ENCODE peak calls at places on chromosomes 6 and 20, in four cellular contexts. M, Q, R and I are unnamed samples. For H3K4me1, the result is how much of the 10 kb centered on the place peaks cover.

GRCh38 chr6:157358287-157358686 is 22.7 kb upstream of the ZDHHC14 start:
- DNase-seq in R (no peak), M (no peak), Q (no peak), I (no peak)

GRCh38 chr6:1765160-1765900 is 155.6 kb downstream of the FOXC1 start:
- DNase-seq in Q (no peak), R (no peak), M (no peak), I (no peak)

GRCh38 chr20:31967830-31968249 is at the start of gene XKR7:
- DNase-seq in R (no peak), Q (no peak), M (no peak), I (no peak)

GRCh38 chr20:52484438-52484837 is 292.9 kb upstream of the ZFP64 start:
- DNase-seq in Q (no peak), M (no peak), R (peak), I (peak)

GRCh38 chr6:46276571-46277142 is 105.9 kb upstream of the ENPP5 start:
- DNase-seq in Q (no peak), M (no peak), R (no peak), I (no peak)

GRCh38 chr20:49028684-49029083 is 17.4 kb upstream of the CSE1L start:
- DNase-seq in M (no peak), Q (peak), R (no peak), I (peak)

GRCh38 chr20:24590193-24590982 is 121.0 kb downstream of the SYNDIG1 start:
- DNase-seq in Q (no peak), R (no peak), M (no peak), I (no peak)

GRCh38 chr6:152310371-152310954 is 326.7 kb downstream of the SYNE1 start:
- DNase-seq in Q (no peak), M (no peak), R (no peak), I (no peak)

GRCh38 chr6:44000164-44000842 is 126.9 kb downstream of the MRPL14 start:
- DNase-seq in R (no peak), Q (no peak), M (no peak), I (peak)

GRCh38 chr20:8693709-8694108 is 375.2 kb upstream of the PLCB4 start:
- DNase-seq in Q (no peak), R (peak), M (no peak), I (peak)

GRCh38 chr6:12103158-12103557 is 91.0 kb downstream of the HIVEP1 start:
- DNase-seq in M (no peak), R (no peak), Q (no peak), I (no peak)

GRCh38 chr6:91304506-91304905 is 717.6 kb upstream of the MAP3K7 start:
- DNase-seq in M (no peak), Q (no peak), R (no peak), I (peak)

GRCh38 chr20:53157443-53158408 is 185.6 kb downstream of the TSHZ2 start:
- DNase-seq in Q (peak), R (peak), M (no peak), I (no peak)

GRCh38 chr20:57589728-57590484 is 29.0 kb downstream of the PCK1 start:
- DNase-seq in M (no peak), Q (no peak), R (no peak), I (no peak)

GRCh38 chr6:38933426-38933825 is 115.2 kb upstream of the GLP1R start:
- DNase-seq in R (peak), Q (peak), M (no peak), I (no peak)

GRCh38 chr6:25025248-25025918 is 89.6 kb upstream of the RIPOR2 start:
- DNase-seq in M (no peak), R (no peak), Q (no peak), I (no peak)

GRCh38 chr6:133817460-133818047 is 71.4 kb upstream of the TCF21 start:
- DNase-seq in Q (peak), R (no peak), M (peak), I (no peak)

GRCh38 chr6:110358536-110359148 is 493 bp upstream of the METTL24 start:
- DNase-seq in Q (no peak), R (no peak), M (no peak), I (no peak)

GRCh38 chr6:12060780-12061619 is 48.9 kb downstream of the HIVEP1 start:
- DNase-seq in M (peak), Q (no peak), R (no peak), I (peak)

GRCh38 chr6:24936641-24937317 is 1.0 kb upstream of the RIPOR2 start:
- DNase-seq in M (peak), Q (peak), R (no peak), I (no peak)

GRCh38 chr20:5696011-5696559 is 54.1 kb upstream of the SHLD1 start:
- DNase-seq in M (no peak), Q (peak), R (no peak), I (peak)

GRCh38 chr6:72522735-72523141 is 99.1 kb upstream of the KCNQ5 start:
- DNase-seq in M (no peak), R (no peak), Q (peak), I (no peak)

GRCh38 chr6:78810146-78810545 is 57.2 kb upstream of the IRAK1BP1 start:
- DNase-seq in Q (peak), M (no peak), R (peak), I (peak)

GRCh38 chr6:6851059-6851658 is 256.6 kb upstream of the RREB1 start:
- DNase-seq in M (no peak), Q (peak), R (no peak), I (peak)

GRCh38 chr20:3251806-3252205 is 12.8 kb upstream of the SLC4A11 start:
- DNase-seq in M (no peak), Q (no peak), R (no peak), I (peak)

GRCh38 chr6:155771822-155772221 is 316.2 kb upstream of the NOX3 start:
- DNase-seq in R (no peak), Q (no peak), M (no peak), I (no peak)

GRCh38 chr6:161903584-161904232 is 629.8 kb upstream of the AGPAT4 start:
- DNase-seq in R (no peak), M (no peak), Q (no peak), I (no peak)

GRCh38 chr20:38926142-38926933 is at the start of gene FAM83D:
- DNase-seq in M (peak), R (peak), Q (peak), I (peak)

GRCh38 chr6:25179051-25179778 is 100.0 kb upstream of the CARMIL1 start:
- DNase-seq in Q (peak), M (no peak), R (no peak), I (peak)

GRCh38 chr20:33814238-33814712 is 3.1 kb downstream of the CHMP4B start:
- DNase-seq in M (no peak), Q (no peak), R (no peak), I (no peak)

GRCh38 chr6:162373868-162374267 is 353.7 kb downstream of the PRKN start:
- DNase-seq in R (no peak), Q (no peak), M (no peak), I (no peak)

GRCh38 chr6:42428326-42429041 is 23.2 kb downstream of the TRERF1 start:
- DNase-seq in R (peak), Q (no peak), M (no peak), I (peak)

GRCh38 chr6:78984225-78984950 is 93.7 kb downstream of the PHIP start:
- DNase-seq in Q (no peak), M (no peak), R (no peak), I (no peak)

GRCh38 chr6:41092421-41093140 is 19.8 kb downstream of the NFYA start:
- DNase-seq in M (no peak), R (peak), Q (peak), I (no peak)

GRCh38 chr6:97198181-97198580 is 84.8 kb downstream of the MMS22L start:
- DNase-seq in Q (no peak), R (no peak), M (no peak), I (peak)

DNA sequence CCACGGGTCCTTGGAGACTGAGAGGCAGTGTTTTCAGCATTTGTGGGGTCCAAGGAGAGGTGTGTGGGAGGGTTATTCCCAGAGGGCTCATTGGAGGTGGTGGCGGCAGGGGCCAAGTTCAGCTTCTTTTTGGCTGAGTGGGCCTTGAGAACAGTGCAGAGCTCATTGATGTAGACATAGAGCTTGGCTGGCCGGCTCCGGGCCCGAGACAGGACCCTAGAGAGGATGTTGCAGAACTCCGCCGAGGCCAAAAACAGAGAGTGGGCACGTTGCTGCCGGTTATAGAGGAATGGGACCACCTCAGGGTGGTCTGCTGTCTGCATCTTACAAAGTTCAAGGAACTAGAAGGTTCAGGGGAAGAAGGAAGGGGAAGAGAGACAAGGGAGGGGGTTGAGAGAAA is 3.7 kb upstream of the ZBTB22 start:
- DNase-seq in R (no peak), M (no peak), Q (no peak), I (no peak)
- H3K4me1 ChIP-seq in R (under half), M (under half), Q (half or more), I (half or more)

DNA sequence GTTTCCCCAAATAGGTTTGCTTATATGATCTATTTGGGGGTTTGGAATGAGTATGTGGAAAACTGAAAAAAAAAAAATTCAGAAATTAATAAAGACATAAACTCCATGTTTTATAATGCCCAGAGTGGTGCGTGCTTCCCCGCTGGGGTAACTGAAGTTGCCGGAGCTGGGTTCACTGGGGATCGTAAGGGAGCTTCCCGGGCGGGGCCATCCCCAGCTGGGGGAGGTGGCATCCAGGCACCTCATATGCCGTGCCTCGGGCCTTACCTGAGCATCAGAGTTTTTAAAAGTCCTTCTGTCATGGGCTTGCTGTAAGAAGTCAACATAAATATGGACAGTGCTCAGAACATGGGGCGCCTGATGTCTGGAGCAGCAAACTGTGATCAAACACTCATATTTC is 17.9 kb upstream of the RAMACL start:
- DNase-seq in Q (no peak), M (no peak), R (no peak), I (no peak)
- H3K4me1 ChIP-seq in Q (under half), M (under half), R (under half), I (under half)

GRCh38 chr6:5123296-5124135 is 38.4 kb downstream of the PPP1R3G start:
- DNase-seq in Q (no peak), M (no peak), R (no peak), I (no peak)

GRCh38 chr6:5120011-5120410 is 34.9 kb downstream of the PPP1R3G start:
- DNase-seq in Q (no peak), R (no peak), M (no peak), I (no peak)

GRCh38 chr6:5121956-5122355 is 36.8 kb downstream of the PPP1R3G start:
- DNase-seq in R (no peak), Q (no peak), M (no peak), I (no peak)

GRCh38 chr6:5122504-5123112 is 37.5 kb downstream of the PPP1R3G start:
- DNase-seq in Q (no peak), M (no peak), R (no peak), I (no peak)

GRCh38 chr6:5121479-5121878 is 36.3 kb downstream of the PPP1R3G start:
- DNase-seq in M (no peak), R (no peak), Q (no peak), I (no peak)
- H3K4me1 ChIP-seq in M (under half), R (under half), Q (under half), I (under half)

GRCh38 chr6:106704327-106704726 is 74.9 kb downstream of the QRSL1 start:
- DNase-seq in Q (no peak), R (no peak), M (no peak), I (no peak)

GRCh38 chr6:106700581-106700980 is 71.2 kb downstream of the QRSL1 start:
- DNase-seq in M (no peak), R (peak), Q (no peak), I (no peak)

GRCh38 chr6:106702046-106702445 is 72.7 kb downstream of the QRSL1 start:
- DNase-seq in M (no peak), R (no peak), Q (no peak), I (no peak)

GRCh38 chr6:106705156-106705555 is 75.8 kb downstream of the QRSL1 start:
- DNase-seq in Q (no peak), R (no peak), M (no peak), I (no peak)

DNA sequence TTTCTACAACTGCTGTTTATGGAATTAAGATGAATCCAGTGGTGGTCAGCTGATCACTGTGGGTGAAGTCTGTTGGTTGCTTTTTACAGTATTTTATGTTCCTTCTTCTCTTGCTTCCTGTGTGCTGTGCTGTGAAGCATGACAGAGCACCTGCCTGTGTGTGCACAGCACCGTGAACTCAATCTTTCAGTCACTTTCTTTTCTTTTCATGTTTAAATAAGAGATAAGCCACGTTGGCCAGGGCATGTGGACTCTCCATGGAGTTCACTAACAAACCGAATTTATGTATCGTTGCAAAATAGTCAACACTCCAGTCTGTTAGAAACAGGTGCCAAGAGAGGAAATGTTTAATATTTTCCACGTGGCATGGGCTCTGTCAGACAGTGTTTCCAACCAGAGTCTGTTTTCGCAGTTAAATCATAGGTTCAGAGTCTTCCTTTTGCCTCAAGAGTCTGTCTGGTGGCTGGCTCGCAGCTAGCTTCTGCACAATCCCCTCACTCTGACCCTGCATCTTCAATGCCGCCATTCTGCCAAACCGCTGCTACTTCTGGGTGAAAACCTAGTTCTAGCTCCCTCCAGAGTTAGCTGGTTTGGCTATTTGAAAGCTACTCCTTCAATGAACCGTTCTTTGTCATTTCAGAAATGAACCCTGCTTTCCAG is 73.2 kb downstream of the QRSL1 start:
- DNase-seq in M (no peak), Q (no peak), R (no peak), I (no peak)
- H3K4me1 ChIP-seq in M (under half), Q (under half), R (under half), I (under half)

GRCh38 chr6:56655250-56655649 is 12.6 kb upstream of the DST start:
- DNase-seq in M (no peak), Q (no peak), R (no peak), I (no peak)
- H3K4me1 ChIP-seq in M (under half), Q (under half), R (under half), I (under half)